ENCODE peak calls at places on chromosomes 7 and 10, in five cellular contexts. D is prostate gland, R is RPMI8226, U is GM06990, Z is AG10803. F is an unnamed sample.

GRCh38 chr7:96183163-96183562 is 138.7 kb downstream of the SLC25A13 start:
- DNase-seq in D (no peak), R (no peak), U (no peak), Z (no peak), F (no peak)

GRCh38 chr7:49731836-49732235 is 41.6 kb upstream of the VWC2 start:
- DNase-seq in D (no peak), R (no peak), U (no peak), Z (no peak), F (no peak)

GRCh38 chr7:121513105-121513504 is 117.0 kb upstream of the FAM3C start:
- DNase-seq in D (no peak), R (no peak), U (no peak), Z (no peak), F (no peak)

GRCh38 chr7:95004618-95005282 is 97.4 kb downstream of the PPP1R9A start:
- DNase-seq in D (no peak), R (no peak), U (no peak), Z (no peak), F (no peak)

GRCh38 chr7:141390339-141390738 is 160.9 kb upstream of the AGK start:
- DNase-seq in D (no peak), R (no peak), U (no peak), Z (no peak), F (no peak)

GRCh38 chr10:114603943-114604342 is 54.1 kb downstream of the ABLIM1 start:
- DNase-seq in D (no peak), R (no peak), U (no peak), Z (no peak), F (no peak)

GRCh38 chr10:116669080-116669479 is 48.3 kb downstream of the PNLIPRP2 start:
- DNase-seq in D (no peak), R (no peak), U (no peak), Z (no peak), F (no peak)

GRCh38 chr10:76937056-76937665 is 700.4 kb downstream of the KCNMA1 start:
- DNase-seq in D (no peak), R (no peak), U (no peak), Z (no peak), F (no peak)

GRCh38 chr10:125709553-125710266 is 9.8 kb upstream of the EDRF1 start:
- DNase-seq in D (no peak), R (no peak), U (no peak), Z (peak), F (no peak)

GRCh38 chr10:94803307-94803706 is 40.8 kb downstream of the CYP2C19 start:
- DNase-seq in D (no peak), R (no peak), U (no peak), Z (no peak), F (no peak)

GRCh38 chr10:3094565-3095168 is 27.3 kb downstream of the PFKP start:
- DNase-seq in D (no peak), R (no peak), U (no peak), Z (peak), F (no peak)

GRCh38 chr10:71088054-71088453 is 124.3 kb upstream of the UNC5B start:
- DNase-seq in D (peak), R (no peak), U (no peak), Z (no peak), F (no peak)

GRCh38 chr10:132059760-132060508 is 5.8 kb upstream of the JAKMIP3 start:
- DNase-seq in D (no peak), R (no peak), U (no peak), Z (no peak), F (no peak)

GRCh38 chr7:1662767-1663166 is 7.3 kb upstream of the ELFN1 start:
- DNase-seq in D (no peak), R (no peak), U (no peak), Z (no peak), F (no peak)

GRCh38 chr7:52479990-52480389 is 555.4 kb upstream of the POM121L12 start:
- DNase-seq in D (no peak), R (no peak), U (no peak), Z (no peak), F (no peak)

GRCh38 chr10:117005454-117006055 is 568 bp upstream of the SHTN1 start:
- DNase-seq in D (peak), R (peak), U (no peak), Z (no peak), F (no peak)

GRCh38 chr10:97684866-97685394 is 2.1 kb downstream of the AVPI1 start:
- DNase-seq in D (no peak), R (no peak), U (no peak), Z (no peak), F (no peak)

GRCh38 chr10:1175956-1176565 is 119.9 kb downstream of the WDR37 start:
- DNase-seq in D (no peak), R (no peak), U (no peak), Z (no peak), F (no peak)

GRCh38 chr10:133166504-133166827 is 6.4 kb downstream of the KNDC1 start:
- DNase-seq in D (no peak), R (no peak), U (no peak), Z (no peak), F (no peak)

GRCh38 chr10:118753331-118753730 is 1.4 kb downstream of the CACUL1 start:
- DNase-seq in D (no peak), R (no peak), U (no peak), Z (peak), F (no peak)

GRCh38 chr7:23476286-23477169 is 6.2 kb upstream of the IGF2BP3 start:
- DNase-seq in D (no peak), R (peak), U (no peak), Z (no peak), F (no peak)

F was measured in KG1.